ENCODE peak calls at places on chromosomes 6 and 20, in nine cellular contexts. X, F, B, C, V, R, E, G and Q are unnamed samples.
A peak's percentile ranks its signal among the peaks of the same experiment; 100 is the strongest.

GRCh38 chr6:5335020-5335419 is 73.7 kb downstream of the FARS2 start:
- DNase-seq in X (no peak), F (no peak), B (no peak), C (no peak), V (no peak), R (no peak), E (peak; percentile 79), G (no peak), Q (no peak)

GRCh38 chr6:169800668-169801395 is 49.4 kb downstream of the ERMARD start:
- DNase-seq in X (no peak), F (no peak), B (peak; percentile 60), C (no peak), V (peak; percentile 28), R (peak; percentile 52), E (no peak), G (peak; percentile 72), Q (peak; percentile 53)

GRCh38 chr20:2544211-2544610 is 7.8 kb downstream of the TMC2 start:
- DNase-seq in X (no peak), F (no peak), B (peak; percentile 12), C (no peak), V (no peak), R (no peak), E (no peak), G (no peak), Q (no peak)

GRCh38 chr6:105253787-105254186 is 74.0 kb upstream of the POPDC3 start:
- DNase-seq in X (no peak), F (peak; percentile 11), B (no peak), C (no peak), V (no peak), R (no peak), E (no peak), G (no peak), Q (no peak)

GRCh38 chr6:9335470-9335869 is 900.1 kb upstream of the SLC35B3 start:
- DNase-seq in X (no peak), F (no peak), B (no peak), C (no peak), V (no peak), R (no peak), E (no peak), G (no peak), Q (no peak)

GRCh38 chr6:30626484-30627366 is at the start of gene ATAT1:
- DNase-seq in X (peak; percentile 88), F (peak; percentile 96), B (peak; percentile 85), C (peak; percentile 94), V (no peak), R (peak; percentile 72), E (peak; percentile 85), G (peak; percentile 95), Q (no peak)

GRCh38 chr20:33084722-33085121 is 5.3 kb downstream of the BPIFB4 start:
- DNase-seq in X (no peak), F (no peak), B (no peak), C (no peak), V (no peak), R (no peak), E (no peak), G (no peak), Q (no peak)

GRCh38 chr6:30884521-30885480 is 482 bp downstream of the DDR1 start:
- DNase-seq in X (peak; percentile 63), F (peak; percentile 81), B (peak; percentile 65), C (no peak), V (no peak), R (peak; percentile 34), E (peak; percentile 58), G (peak; percentile 71), Q (no peak)

GRCh38 chr6:100673641-100674040 is 207.5 kb downstream of the ASCC3 start:
- DNase-seq in X (no peak), F (peak; percentile 67), B (no peak), C (no peak), V (no peak), R (no peak), E (no peak), G (no peak), Q (no peak)

GRCh38 chr6:28282923-28283322 is 1.6 kb downstream of the PGBD1 start:
- DNase-seq in X (no peak), F (no peak), B (no peak), C (no peak), V (no peak), R (peak; percentile 11), E (no peak), G (no peak), Q (no peak)

GRCh38 chr20:52824494-52825216 is 147.5 kb upstream of the TSHZ2 start:
- DNase-seq in X (no peak), F (no peak), B (no peak), C (no peak), V (no peak), R (no peak), E (no peak), G (no peak), Q (no peak)

GRCh38 chr20:45791668-45792512 is at the start of the genes DNTTIP1 and WFDC3:
- DNase-seq in X (peak; percentile 90), F (peak; percentile 97), B (peak; percentile 89), C (peak; percentile 93), V (peak; percentile 35), R (peak; percentile 89), E (peak; percentile 94), G (peak; percentile 96), Q (no peak)

GRCh38 chr6:12288844-12289654 is 1.1 kb upstream of the EDN1 start:
- DNase-seq in X (no peak), F (peak; percentile 91), B (peak; percentile 82), C (no peak), V (no peak), R (peak; percentile 76), E (peak; percentile 79), G (no peak), Q (no peak)

GRCh38 chr6:12290490-12290820 is 294 bp downstream of the EDN1 start:
- DNase-seq in X (no peak), F (no peak), B (no peak), C (no peak), V (no peak), R (no peak), E (no peak), G (no peak), Q (no peak)

GRCh38 chr6:12288211-12288618 is 1.9 kb upstream of the EDN1 start:
- DNase-seq in X (no peak), F (no peak), B (peak; percentile 77), C (no peak), V (no peak), R (no peak), E (no peak), G (no peak), Q (no peak)

GRCh38 chr6:12291083-12291784 is 1.1 kb downstream of the EDN1 start:
- DNase-seq in X (no peak), F (no peak), B (peak; percentile 47), C (no peak), V (no peak), R (no peak), E (no peak), G (no peak), Q (no peak)

DNA sequence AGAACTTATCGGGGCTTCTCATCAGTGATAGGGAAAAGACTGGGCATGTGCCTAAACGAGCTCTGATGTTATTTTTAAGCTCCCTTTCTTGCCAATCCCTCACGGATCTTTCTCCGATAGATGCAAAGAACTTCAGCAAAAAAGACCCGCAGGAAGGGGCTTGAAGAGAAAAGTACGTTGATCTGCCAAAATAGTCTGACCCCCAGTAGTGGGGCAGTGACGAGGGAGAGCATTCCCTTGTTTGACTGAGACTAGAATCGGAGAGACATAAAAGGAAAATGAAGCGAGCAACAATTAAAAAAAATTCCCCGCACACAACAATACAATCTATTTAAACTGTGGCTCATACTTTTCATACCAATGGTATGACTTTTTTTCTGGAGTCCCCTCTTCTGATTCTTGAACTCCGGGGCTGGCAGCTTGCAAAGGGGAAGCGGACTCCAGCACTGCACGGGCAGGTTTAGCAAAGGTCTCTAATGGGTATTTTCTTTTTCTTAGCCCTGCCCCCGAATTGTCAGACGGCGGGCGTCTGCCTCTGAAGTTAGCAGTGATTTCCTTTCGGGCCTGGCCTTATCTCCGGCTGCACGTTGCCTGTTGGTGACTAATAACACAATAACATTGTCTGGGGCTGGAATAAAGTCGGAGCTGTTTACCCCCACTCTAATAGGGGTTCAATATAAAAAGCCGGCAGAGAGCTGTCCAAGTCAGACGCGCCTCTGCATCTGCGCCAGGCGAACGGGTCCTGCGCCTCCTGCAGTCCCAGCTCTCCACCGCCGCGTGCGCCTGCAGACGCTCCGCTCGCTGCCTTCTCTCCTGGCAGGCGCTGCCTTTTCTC is at the start of gene EDN1:
- DNase-seq in X (peak; percentile 50), F (peak; percentile 94), B (peak; percentile 88), C (peak; percentile 87), V (no peak), R (peak; percentile 87), E (peak; percentile 86), G (peak; percentile 85), Q (peak; percentile 61)
- TF ChIP-seq CTCF in X (peak; percentile 50), F (peak; percentile 41), B (peak; percentile 56), C (no peak), V (peak; percentile 61), R (peak; percentile 64), E (peak; percentile 57), G (peak; percentile 46), Q (peak; percentile 49)

GRCh38 chr6:145808239-145808638 is 6.4 kb downstream of the FBXO30 start:
- DNase-seq in X (no peak), F (no peak), B (no peak), C (no peak), V (no peak), R (no peak), E (no peak), G (no peak), Q (no peak)
- H3K4me3 ChIP-seq in X (no peak overlapping the region), F (no peak overlapping the region), B (no peak overlapping the region), C (no peak overlapping the region), V (no peak overlapping the region), R (no peak overlapping the region), E (no peak overlapping the region), G (no peak overlapping the region), Q (no peak overlapping the region)

DNA sequence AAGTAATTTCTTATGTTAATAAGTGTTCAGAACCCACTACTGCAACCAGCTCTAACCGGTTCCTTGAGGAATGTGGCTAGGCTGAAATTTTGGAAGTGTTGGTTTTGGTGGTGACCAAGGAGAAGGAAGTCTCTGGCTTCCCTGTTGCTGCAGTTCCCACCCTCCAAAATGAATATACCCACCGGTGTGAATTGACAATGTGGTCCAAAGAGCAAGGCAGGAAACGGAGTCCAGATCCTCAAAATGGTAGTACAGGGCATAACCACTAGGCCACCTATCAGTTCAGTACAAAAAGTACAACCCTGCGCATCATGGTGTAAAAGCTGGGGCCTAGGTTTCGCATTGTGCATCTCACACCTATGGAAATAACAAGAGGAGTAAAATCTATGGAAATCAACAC is 2.8 kb downstream of the ADNP start:
- DNase-seq in X (no peak), F (no peak), B (peak; percentile 9), C (no peak), V (no peak), R (no peak), E (peak; percentile 44), G (no peak), Q (no peak)
- TF ChIP-seq CTCF in X (no peak), F (no peak), B (no peak), C (no peak), V (no peak), R (no peak), E (peak; percentile 23), G (no peak), Q (peak; percentile 16)

DNA sequence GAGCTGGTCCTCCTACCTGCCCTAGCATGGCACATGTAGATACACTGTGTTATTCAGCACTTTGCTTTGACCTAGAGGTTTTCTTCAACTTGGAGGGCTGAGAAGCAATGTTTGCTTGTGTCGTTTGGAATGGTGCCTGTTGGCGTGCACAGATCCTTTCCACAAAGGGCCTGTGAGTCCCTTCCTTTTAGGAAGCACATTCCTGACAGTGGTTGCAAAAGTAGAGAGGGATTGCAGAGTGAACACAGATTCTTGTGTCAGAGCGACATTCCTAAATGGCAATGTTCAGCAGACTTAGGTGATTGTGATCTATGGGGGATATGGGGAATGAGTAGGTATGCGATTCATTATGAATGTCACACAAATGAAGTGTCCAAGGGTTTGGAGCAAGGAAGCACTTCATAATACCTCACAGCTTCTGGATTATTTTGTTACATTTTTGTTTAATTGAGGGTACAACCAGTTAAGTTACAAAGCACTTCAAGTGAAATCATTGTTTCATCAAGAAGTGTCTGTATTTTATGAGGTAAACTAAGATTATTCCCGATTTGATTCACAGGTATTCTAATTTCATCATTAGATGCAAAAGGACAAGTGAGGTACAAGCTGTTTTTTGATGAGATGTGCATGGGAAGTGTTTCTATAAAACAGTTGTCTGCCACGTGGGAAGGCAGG is 711 bp upstream of the RNF144B start:
- DNase-seq in X (peak; percentile 32), F (no peak), B (peak; percentile 41), C (no peak), V (no peak), R (no peak), E (no peak), G (no peak), Q (no peak)
- H3K4me3 ChIP-seq in X (no peak overlapping the region), F (peak overlapping the region; percentile 64), B (no peak overlapping the region), C (peak overlapping the region; percentile 62), V (no peak overlapping the region), R (peak overlapping the region; percentile 72), E (no peak overlapping the region), G (no peak overlapping the region), Q (peak overlapping the region; percentile 75)